ENCODE peak calls at places on chromosomes 1 and 21, in seven cellular contexts. S is progenitor cell of endocrine pancreas; H is activated naive CD8-positive, alpha-beta T cell treated with anti-CD3 and anti-CD28 coated beads for 36 hours; O is ELF-1; I is occipital lobe; K is activated CD8-positive, alpha-beta memory T cell treated with anti-CD3 and anti-CD28 coated beads for 48 hours; R is GM12891. P is an unnamed sample.

GRCh38 chr21:32604484-32604883 is 7.7 kb downstream of the CFAP298 start:
- DNase-seq in S (no peak), H (no peak), O (peak), I (no peak), K (no peak), R (no peak), P (no peak)

GRCh38 chr1:11078631-11079030 is 18.8 kb upstream of the SRM start:
- DNase-seq in S (no peak), H (no peak), O (no peak), I (no peak), K (no peak), R (no peak), P (no peak)

GRCh38 chr1:169122976-169123375 is 16.5 kb downstream of the ATP1B1 start:
- DNase-seq in S (no peak), H (no peak), O (no peak), I (no peak), K (no peak), R (no peak), P (no peak)

GRCh38 chr1:31216016-31216415 is 23.7 kb downstream of the NKAIN1 start:
- DNase-seq in S (no peak), H (no peak), O (peak), I (no peak), K (no peak), R (no peak), P (no peak)

GRCh38 chr1:54341763-54342162 is 64.4 kb downstream of the SSBP3 start:
- DNase-seq in S (no peak), H (no peak), O (no peak), I (no peak), K (no peak), R (no peak), P (no peak)

GRCh38 chr1:2630498-2631135 is 2.2 kb downstream of the MMEL1 start:
- DNase-seq in S (no peak), H (no peak), O (no peak), I (no peak), K (no peak), R (no peak), P (no peak)

GRCh38 chr1:231986631-231987291 is 360.2 kb downstream of the DISC1 start:
- DNase-seq in S (no peak), H (no peak), O (no peak), I (no peak), K (no peak), R (no peak), P (no peak)

GRCh38 chr1:110420023-110420662 is 12.6 kb upstream of the LAMTOR5 start:
- DNase-seq in S (no peak), H (no peak), O (no peak), I (no peak), K (no peak), R (no peak), P (no peak)

GRCh38 chr1:77986810-77987209 is 7.9 kb upstream of the FUBP1 start:
- DNase-seq in S (no peak), H (no peak), O (no peak), I (no peak), K (no peak), R (no peak), P (no peak)

GRCh38 chr21:34243562-34243961 is 120.2 kb upstream of the KCNE2 start:
- DNase-seq in S (no peak), H (no peak), O (peak), I (no peak), K (no peak), R (no peak), P (no peak)

GRCh38 chr1:2388004-2388913 is 3.1 kb downstream of the MORN1 start:
- DNase-seq in S (no peak), H (no peak), O (no peak), I (no peak), K (no peak), R (no peak), P (no peak)

GRCh38 chr1:198495635-198496034 is 44.8 kb downstream of the ATP6V1G3 start:
- DNase-seq in S (no peak), H (no peak), O (no peak), I (no peak), K (no peak), R (no peak), P (no peak)

GRCh38 chr1:228515200-228515834 is 28.1 kb downstream of the RNF187 start:
- DNase-seq in S (peak), H (no peak), O (peak), I (no peak), K (no peak), R (no peak), P (no peak)

GRCh38 chr1:179707406-179707805 is 35.7 kb upstream of the FAM163A start:
- DNase-seq in S (no peak), H (no peak), O (no peak), I (no peak), K (no peak), R (no peak), P (no peak)

GRCh38 chr1:62746086-62746808 is 37.7 kb upstream of the ATG4C start:
- DNase-seq in S (no peak), H (no peak), O (no peak), I (no peak), K (no peak), R (no peak), P (no peak)

GRCh38 chr1:37394574-37395464 is 79.6 kb upstream of the ZC3H12A start:
- DNase-seq in S (no peak), H (no peak), O (peak), I (no peak), K (no peak), R (no peak), P (no peak)

GRCh38 chr1:113247805-113248204 is 142.5 kb upstream of the MAGI3 start:
- DNase-seq in S (no peak), H (no peak), O (no peak), I (no peak), K (no peak), R (no peak), P (no peak)

GRCh38 chr1:7490576-7490975 is 280.5 kb upstream of the VAMP3 start:
- DNase-seq in S (no peak), H (no peak), O (no peak), I (no peak), K (no peak), R (no peak), P (no peak)

GRCh38 chr1:50163674-50164073 is 55.0 kb downstream of the ELAVL4 start:
- DNase-seq in S (no peak), H (no peak), O (peak), I (no peak), K (no peak), R (no peak), P (no peak)

GRCh38 chr1:15833069-15833679 is 14.3 kb upstream of the SPEN start:
- DNase-seq in S (no peak), H (peak), O (peak), I (no peak), K (no peak), R (no peak), P (peak)

GRCh38 chr1:101136739-101137138 is 100.1 kb upstream of the S1PR1 start:
- DNase-seq in S (no peak), H (peak), O (no peak), I (no peak), K (no peak), R (no peak), P (no peak)

GRCh38 chr1:31759266-31760023 is 4.7 kb downstream of the ADGRB2 start:
- DNase-seq in S (no peak), H (no peak), O (no peak), I (no peak), K (no peak), R (no peak), P (no peak)

GRCh38 chr1:116356673-116357072 is 16.4 kb upstream of the ATP1A1 start:
- DNase-seq in S (no peak), H (no peak), O (no peak), I (no peak), K (no peak), R (no peak), P (no peak)

GRCh38 chr1:84632975-84633427 is 57.3 kb downstream of the SSX2IP start:
- DNase-seq in S (no peak), H (peak), O (peak), I (no peak), K (no peak), R (no peak), P (no peak)

GRCh38 chr1:11700655-11701467 is 9.4 kb downstream of the DRAXIN start:
- DNase-seq in S (no peak), H (no peak), O (no peak), I (no peak), K (no peak), R (no peak), P (no peak)

GRCh38 chr1:204348722-204349121 is 11.0 kb downstream of the PLEKHA6 start:
- DNase-seq in S (no peak), H (no peak), O (peak), I (no peak), K (no peak), R (no peak), P (no peak)

GRCh38 chr1:18599096-18599495 is 31.6 kb upstream of the PAX7 start:
- DNase-seq in S (no peak), H (no peak), O (no peak), I (no peak), K (no peak), R (no peak), P (no peak)

GRCh38 chr1:163205513-163205912 is 2.8 kb upstream of the RGS5 start:
- DNase-seq in S (no peak), H (no peak), O (no peak), I (no peak), K (no peak), R (no peak), P (no peak)

GRCh38 chr1:234402939-234403338 is 29.7 kb downstream of the COA6 start:
- DNase-seq in S (no peak), H (no peak), O (no peak), I (no peak), K (no peak), R (no peak), P (no peak)

GRCh38 chr1:4271338-4271998 is 371.4 kb upstream of the C1orf174 start:
- DNase-seq in S (no peak), H (no peak), O (no peak), I (no peak), K (no peak), R (no peak), P (no peak)

GRCh38 chr1:207020709-207021107 is 11.8 kb downstream of the C1orf116 start:
- DNase-seq in S (no peak), H (no peak), O (no peak), I (no peak), K (no peak), R (no peak), P (no peak)

GRCh38 chr1:31238612-31238985 is 1.1 kb downstream of the NKAIN1 start:
- DNase-seq in S (no peak), H (no peak), O (no peak), I (no peak), K (no peak), R (no peak), P (no peak)